ENCODE peak calls at places on chromosomes 5 and 9, in six cellular contexts. Q is K562, D is HCT116, K is H1, W is GM12878, O is HepG2. V is an unnamed sample. For H3K4me1, the result is how much of the 10 kb centered on the place peaks cover.

GRCh38 chr9:79134654-79135053 is 437.1 kb upstream of the TLE4 start:
- DNase-seq in D (peak), O (no peak), W (no peak), K (peak), Q (no peak), V (peak)

GRCh38 chr9:13810510-13810909 is 503.4 kb downstream of the NFIB start:
- DNase-seq in Q (no peak), O (no peak), K (no peak), W (no peak), D (no peak), V (no peak)

GRCh38 chr5:83701886-83702285 is 18.8 kb downstream of the HAPLN1 start:
- DNase-seq in O (no peak), D (no peak), K (no peak), W (no peak), Q (no peak), V (no peak)

GRCh38 chr5:78537406-78537805 is 111.2 kb downstream of the LHFPL2 start:
- DNase-seq in K (no peak), Q (no peak), D (no peak), O (no peak), W (no peak), V (no peak)

GRCh38 chr9:98471185-98471584 is 215.7 kb upstream of the TBC1D2 start:
- DNase-seq in O (no peak), K (no peak), W (no peak), D (no peak), Q (no peak), V (no peak)

GRCh38 chr5:107743357-107744000 is 72.7 kb upstream of the EFNA5 start:
- DNase-seq in Q (no peak), K (no peak), W (no peak), O (no peak), D (no peak), V (no peak)

GRCh38 chr5:125634242-125634835 is 788.9 kb upstream of the GRAMD2B start:
- DNase-seq in K (no peak), Q (no peak), O (no peak), D (no peak), W (no peak), V (no peak)

GRCh38 chr9:93903886-93904648 is 51.1 kb downstream of the BARX1 start:
- DNase-seq in O (no peak), W (no peak), Q (no peak), D (no peak), K (no peak), V (no peak)

GRCh38 chr5:181054138-181054537 is 14.1 kb downstream of the BTNL9 start:
- DNase-seq in D (no peak), Q (no peak), W (no peak), O (no peak), K (no peak), V (no peak)

GRCh38 chr5:38048400-38048799 is 208.6 kb upstream of the GDNF start:
- DNase-seq in O (no peak), W (no peak), D (no peak), K (no peak), Q (no peak), V (no peak)

GRCh38 chr5:17402291-17403121 is 95.5 kb upstream of the TAF11L2 start:
- DNase-seq in D (no peak), W (no peak), K (no peak), Q (no peak), O (no peak), V (no peak)

GRCh38 chr9:4865685-4866084 is 72.9 kb downstream of the RCL1 start:
- DNase-seq in Q (peak), O (no peak), K (no peak), D (no peak), W (no peak), V (no peak)

GRCh38 chr5:77778881-77779438 is 2.8 kb upstream of the TBCA start:
- DNase-seq in O (no peak), D (no peak), Q (no peak), K (no peak), W (no peak), V (no peak)

GRCh38 chr9:27701664-27702063 is 128.4 kb upstream of the C9orf72 start:
- DNase-seq in K (no peak), W (no peak), D (no peak), Q (no peak), O (no peak), V (no peak)

GRCh38 chr9:89603629-89604462 is 966 bp upstream of the GADD45G start:
- DNase-seq in W (no peak), Q (peak), K (peak), D (no peak), O (peak), V (peak)

GRCh38 chr5:135576075-135576599 is 2.7 kb downstream of the CXCL14 start:
- DNase-seq in Q (no peak), K (no peak), W (no peak), O (no peak), D (no peak), V (no peak)

GRCh38 chr9:8879284-8879683 is 1079.7 kb upstream of the DMAC1 start:
- DNase-seq in W (no peak), O (no peak), D (no peak), Q (no peak), K (no peak), V (no peak)

GRCh38 chr5:123813937-123814624 is 302.1 kb downstream of the CSNK1G3 start:
- DNase-seq in Q (no peak), O (no peak), D (no peak), K (no peak), W (peak), V (no peak)

GRCh38 chr9:13596383-13596970 is 317.0 kb upstream of the MPDZ start:
- DNase-seq in D (no peak), W (no peak), K (peak), Q (no peak), O (no peak), V (no peak)

GRCh38 chr5:31334061-31334700 is 140.7 kb downstream of the CDH6 start:
- DNase-seq in W (no peak), D (no peak), O (no peak), Q (no peak), K (no peak), V (no peak)

GRCh38 chr5:8340261-8340660 is 471.3 kb downstream of the MTRR start:
- DNase-seq in D (no peak), W (no peak), O (no peak), K (no peak), Q (no peak), V (no peak)

GRCh38 chr5:93717162-93717561 is 24.2 kb downstream of the POU5F2 start:
- DNase-seq in Q (no peak), O (peak), W (no peak), D (no peak), K (no peak), V (no peak)

DNA sequence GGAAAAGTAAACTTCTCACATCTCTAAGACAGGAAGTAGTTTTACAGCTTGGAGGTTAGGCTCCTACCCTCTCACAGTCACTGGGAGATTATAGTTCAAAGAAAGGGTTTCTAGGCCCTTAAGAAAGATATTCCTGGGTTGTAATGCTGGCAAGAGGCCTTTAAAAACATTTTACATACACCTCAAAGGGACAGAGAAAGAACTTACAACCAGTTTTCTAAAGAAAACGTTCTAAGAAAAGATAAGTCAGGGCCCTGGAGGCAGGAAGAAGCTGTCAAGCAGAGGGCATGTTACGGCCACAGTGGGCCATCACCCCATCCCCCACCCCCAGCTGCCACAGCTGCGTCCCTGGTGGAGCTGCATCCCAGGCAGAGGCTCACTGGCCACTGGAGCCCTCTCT is 78.1 kb upstream of the CDK20 start:
- DNase-seq in D (no peak), O (no peak), K (no peak), W (no peak), Q (no peak), V (no peak)
- TF ChIP-seq ZNF274 in D (no peak), O (no peak), K (no peak), W (no peak), Q (no peak), V (no peak)

DNA sequence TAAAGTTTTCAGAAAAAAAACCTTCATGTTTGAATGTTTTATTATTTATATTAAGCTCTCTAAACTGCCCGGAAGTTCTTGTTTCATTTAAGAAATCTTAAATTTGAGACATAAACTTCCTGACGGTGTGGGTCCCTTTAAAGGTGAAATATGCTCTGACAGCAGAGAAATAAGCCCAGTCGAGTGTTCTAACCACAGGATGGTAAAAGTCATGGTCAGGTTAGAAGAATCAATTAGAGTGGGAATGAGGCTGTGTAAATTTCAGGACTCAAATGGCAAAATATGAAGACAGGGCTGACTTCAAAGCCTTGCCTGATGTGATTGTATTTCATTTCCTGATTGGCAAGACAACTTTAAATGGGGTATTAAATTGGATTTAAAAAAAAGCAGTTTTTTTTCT is 432.9 kb upstream of the BRINP1 start:
- DNase-seq in Q (no peak), D (no peak), O (no peak), W (no peak), K (no peak), V (no peak)
- H3K4me3 ChIP-seq in Q (no peak), D (no peak), O (no peak), W (no peak), K (no peak), V (no peak)

DNA sequence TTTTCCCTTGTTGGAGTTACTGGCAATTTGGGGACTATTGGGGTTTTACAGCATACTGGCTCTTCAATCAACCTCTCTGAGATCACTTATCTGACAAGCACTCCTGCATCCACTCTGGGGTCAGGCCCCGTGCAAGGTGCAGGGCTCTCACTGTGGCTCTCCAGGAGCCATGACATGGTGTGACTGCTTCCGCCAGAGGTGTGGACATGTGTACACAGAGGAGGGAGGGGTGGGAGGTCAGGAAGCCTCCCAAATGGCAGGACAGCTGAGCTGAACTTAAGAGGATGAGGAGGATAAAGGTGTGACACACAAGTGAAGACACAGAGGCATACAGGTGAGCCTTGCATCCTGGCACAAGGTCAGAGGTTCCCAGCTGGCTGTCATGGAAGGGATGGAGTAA is 24.3 kb downstream of the SHB start:
- DNase-seq in O (no peak), W (no peak), Q (no peak), K (no peak), D (no peak), V (no peak)
- H3K4me1 ChIP-seq in O (half or more), W (under half), Q (under half), K (under half), D (half or more), V (under half)

GRCh38 chr5:54017580-54017979 is 292.8 kb downstream of the ARL15 start:
- DNase-seq in O (no peak), D (no peak), W (no peak), K (no peak), Q (no peak), V (no peak)
- TF ChIP-seq ZNF274 in O (no peak), D (no peak), W (no peak), K (no peak), Q (no peak), V (no peak)

GRCh38 chr9:131097259-131097947 is 1.1 kb downstream of the AIF1L start:
- DNase-seq in Q (no peak), O (no peak), K (no peak), W (no peak), D (no peak), V (no peak)

GRCh38 chr9:131095666-131096489 is 453 bp upstream of the AIF1L start:
- DNase-seq in D (peak), K (peak), Q (peak), W (no peak), O (peak), V (peak)

GRCh38 chr9:131097948-131098278 is 1.6 kb downstream of the AIF1L start:
- DNase-seq in O (no peak), D (no peak), W (no peak), K (no peak), Q (no peak), V (no peak)

GRCh38 chr9:131098391-131099087 is 2.2 kb downstream of the AIF1L start:
- DNase-seq in Q (peak), W (no peak), K (no peak), O (no peak), D (no peak), V (no peak)

GRCh38 chr9:131096490-131097258 is at the start of gene AIF1L:
- DNase-seq in Q (peak), D (peak), W (no peak), O (no peak), K (no peak), V (peak)
- H3K4me3 ChIP-seq in Q (peak), D (peak), W (no peak), O (peak), K (peak), V (peak)

DNA sequence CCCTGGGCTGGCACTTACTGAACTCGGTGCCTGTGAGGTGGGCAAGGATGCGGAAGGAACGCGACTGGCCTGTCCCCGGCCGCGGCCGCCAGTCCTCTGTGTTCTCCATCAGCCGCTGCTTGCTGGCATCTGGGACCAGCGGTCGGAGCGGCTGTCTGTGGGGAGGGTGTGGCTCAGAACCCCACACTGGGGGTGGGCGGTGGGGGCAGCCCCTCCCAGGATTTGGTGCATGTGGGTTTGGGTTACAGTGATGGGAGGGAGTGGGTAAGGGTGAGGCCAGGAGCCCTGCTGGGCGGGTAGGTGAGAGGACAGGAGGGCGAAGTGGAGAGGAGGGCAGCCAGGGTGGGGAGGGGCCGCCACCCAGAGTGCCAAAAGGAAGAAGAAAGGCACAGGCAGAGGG is 6.4 kb downstream of the PDLIM7 start:
- DNase-seq in O (no peak), D (no peak), K (no peak), Q (peak), W (no peak), V (no peak)
- H3K4me1 ChIP-seq in O (under half), D (under half), K (under half), Q (under half), W (under half), V (half or more)

GRCh38 chr5:179509239-179509638 is 41.1 kb upstream of the RUFY1 start:
- DNase-seq in D (no peak), W (no peak), K (no peak), O (no peak), Q (no peak), V (no peak)
- TF ChIP-seq ZNF274 in D (no peak), W (no peak), K (no peak), O (no peak), Q (no peak), V (no peak)

GRCh38 chr5:55982957-55983381 is 11.8 kb downstream of the IL6ST start:
- DNase-seq in W (no peak), Q (no peak), D (no peak), K (no peak), O (no peak), V (no peak)
- H3K4me3 ChIP-seq in W (no peak), Q (no peak), D (no peak), K (no peak), O (no peak), V (no peak)

V was measured in NT2/D1.